ENCODE peak calls at places on chromosome 11, in five cellular contexts. One of them, this sample, is unnamed.

GRCh38 chr11:2737226-2737590 is 37.4 kb upstream of the KCNQ1OT1 start:
- DNase-seq in right atrium auricular region: no peak
- DNase-seq in bronchial epithelial cell: no peak
- DNase-seq in GM13977: no peak
- DNase-seq in astrocyte of the cerebellum: no peak
- DNase-seq in this sample: no peak

GRCh38 chr11:72326151-72326842 is 82.3 kb upstream of the PHOX2A start:
- DNase-seq in bronchial epithelial cell: peak; percentile 65
- DNase-seq in GM13977: no peak
- DNase-seq in astrocyte of the cerebellum: no peak
- DNase-seq in right atrium auricular region: no peak
- DNase-seq in this sample: no peak

GRCh38 chr11:103648054-103648453 is 388.4 kb upstream of the DDI1 start:
- DNase-seq in astrocyte of the cerebellum: no peak
- DNase-seq in bronchial epithelial cell: no peak
- DNase-seq in right atrium auricular region: no peak
- DNase-seq in GM13977: no peak
- DNase-seq in this sample: no peak

GRCh38 chr11:119121811-119122124 is 388 bp downstream of the HINFP start:
- DNase-seq in astrocyte of the cerebellum: no peak
- DNase-seq in bronchial epithelial cell: no peak
- DNase-seq in right atrium auricular region: no peak
- DNase-seq in GM13977: no peak
- DNase-seq in this sample: no peak

GRCh38 chr11:120272303-120272702 is 32.4 kb downstream of the POU2F3 start:
- DNase-seq in bronchial epithelial cell: peak; percentile 95
- DNase-seq in right atrium auricular region: no peak
- DNase-seq in astrocyte of the cerebellum: no peak
- DNase-seq in GM13977: no peak
- DNase-seq in this sample: no peak

GRCh38 chr11:122746050-122746478 is 90.5 kb downstream of the UBASH3B start:
- DNase-seq in right atrium auricular region: no peak
- DNase-seq in astrocyte of the cerebellum: no peak
- DNase-seq in bronchial epithelial cell: no peak
- DNase-seq in GM13977: peak; percentile 80
- DNase-seq in this sample: peak; percentile 84

GRCh38 chr11:61162092-61162935 is 1.1 kb upstream of the VPS37C start:
- DNase-seq in astrocyte of the cerebellum: no peak
- DNase-seq in right atrium auricular region: no peak
- DNase-seq in GM13977: peak; percentile 49
- DNase-seq in bronchial epithelial cell: peak; percentile 70
- DNase-seq in this sample: no peak

GRCh38 chr11:5476184-5476819 is 12.2 kb upstream of the OR52D1 start:
- DNase-seq in bronchial epithelial cell: peak; percentile 48
- DNase-seq in astrocyte of the cerebellum: peak; percentile 23
- DNase-seq in GM13977: peak; percentile 72
- DNase-seq in right atrium auricular region: no peak
- DNase-seq in this sample: peak; percentile 72

GRCh38 chr11:128331317-128331716 is 256.0 kb downstream of the ETS1 start:
- DNase-seq in bronchial epithelial cell: no peak
- DNase-seq in astrocyte of the cerebellum: no peak
- DNase-seq in GM13977: no peak
- DNase-seq in right atrium auricular region: no peak
- DNase-seq in this sample: no peak

GRCh38 chr11:119800619-119801018 is 71.6 kb upstream of the NECTIN1 start:
- DNase-seq in GM13977: no peak
- DNase-seq in bronchial epithelial cell: no peak
- DNase-seq in astrocyte of the cerebellum: no peak
- DNase-seq in right atrium auricular region: no peak
- DNase-seq in this sample: no peak

GRCh38 chr11:46675288-46675851 is 25.0 kb downstream of the ARHGAP1 start:
- DNase-seq in astrocyte of the cerebellum: peak; percentile 26
- DNase-seq in GM13977: no peak
- DNase-seq in right atrium auricular region: peak; percentile 87
- DNase-seq in bronchial epithelial cell: peak; percentile 72
- DNase-seq in this sample: peak; percentile 34
- TF ChIP-seq CTCF in astrocyte of the cerebellum: peak; percentile 8
- TF ChIP-seq CTCF in GM13977: no peak
- TF ChIP-seq CTCF in right atrium auricular region: no peak
- TF ChIP-seq CTCF in bronchial epithelial cell: peak; percentile 20
- TF ChIP-seq CTCF in this sample: no peak

GRCh38 chr11:17508816-17509215 is 32.2 kb upstream of the ABCC8 start:
- DNase-seq in astrocyte of the cerebellum: no peak
- DNase-seq in GM13977: no peak
- DNase-seq in bronchial epithelial cell: no peak
- DNase-seq in right atrium auricular region: no peak
- DNase-seq in this sample: no peak
- TF ChIP-seq CTCF in astrocyte of the cerebellum: no peak
- TF ChIP-seq CTCF in GM13977: no peak
- TF ChIP-seq CTCF in bronchial epithelial cell: no peak
- TF ChIP-seq CTCF in right atrium auricular region: no peak
- TF ChIP-seq CTCF in this sample: no peak

GRCh38 chr11:112554586-112554985 is 293.9 kb upstream of the PLET1 start:
- DNase-seq in bronchial epithelial cell: no peak
- DNase-seq in right atrium auricular region: no peak
- DNase-seq in GM13977: no peak
- DNase-seq in astrocyte of the cerebellum: no peak
- DNase-seq in this sample: no peak

GRCh38 chr11:112558691-112559090 is 298.0 kb upstream of the PLET1 start:
- DNase-seq in astrocyte of the cerebellum: no peak
- DNase-seq in bronchial epithelial cell: no peak
- DNase-seq in GM13977: no peak
- DNase-seq in right atrium auricular region: no peak
- DNase-seq in this sample: no peak

GRCh38 chr11:112553340-112553739 is 292.7 kb upstream of the PLET1 start:
- DNase-seq in right atrium auricular region: no peak
- DNase-seq in GM13977: no peak
- DNase-seq in astrocyte of the cerebellum: no peak
- DNase-seq in bronchial epithelial cell: no peak
- DNase-seq in this sample: no peak

GRCh38 chr11:112555491-112556364 is 295.1 kb upstream of the PLET1 start:
- DNase-seq in astrocyte of the cerebellum: no peak
- DNase-seq in GM13977: peak; percentile 57
- DNase-seq in bronchial epithelial cell: peak; percentile 23
- DNase-seq in right atrium auricular region: peak; percentile 64
- DNase-seq in this sample: peak; percentile 62
- TF ChIP-seq CTCF in astrocyte of the cerebellum: peak; percentile 64
- TF ChIP-seq CTCF in GM13977: peak; percentile 70
- TF ChIP-seq CTCF in bronchial epithelial cell: peak; percentile 81
- TF ChIP-seq CTCF in right atrium auricular region: peak; percentile 78
- TF ChIP-seq CTCF in this sample: peak; percentile 34

DNA sequence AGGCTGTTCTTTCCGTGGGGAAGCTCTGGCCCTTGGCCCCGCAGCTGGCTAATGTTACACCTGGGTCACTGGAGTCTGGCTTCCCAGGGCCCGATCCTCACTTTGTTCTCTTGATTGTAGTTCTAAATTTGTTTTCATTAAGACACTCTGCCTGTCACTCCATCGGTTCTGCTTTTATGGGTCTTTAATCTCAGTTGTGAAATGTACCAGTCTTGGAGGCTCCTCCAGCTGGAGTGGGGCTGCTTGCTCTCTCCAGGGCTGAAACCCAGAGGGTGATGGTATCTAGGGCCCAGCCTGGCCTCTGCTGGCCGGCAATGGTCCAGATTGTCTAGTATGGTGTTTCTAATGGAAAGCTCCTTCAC is 352.9 kb downstream of the TENM4 start:
- DNase-seq in GM13977: no peak
- DNase-seq in right atrium auricular region: no peak
- DNase-seq in bronchial epithelial cell: no peak
- DNase-seq in astrocyte of the cerebellum: no peak
- DNase-seq in this sample: no peak
- TF ChIP-seq CTCF in GM13977: no peak
- TF ChIP-seq CTCF in right atrium auricular region: no peak
- TF ChIP-seq CTCF in bronchial epithelial cell: no peak
- TF ChIP-seq CTCF in astrocyte of the cerebellum: peak; percentile 34
- TF ChIP-seq CTCF in this sample: no peak